ENCODE peak calls at places on chromosomes 7 and 10, in five cellular contexts. Y is mucosa of descending colon, J is ACHN, I is sciatic nerve, A is A673. F is an unnamed sample.

GRCh38 chr10:81820418-81820817 is 54.6 kb upstream of the NRG3 start:
- DNase-seq in Y (no peak), J (peak), I (no peak), A (no peak), F (peak)

GRCh38 chr7:120675076-120675475 is 182.9 kb downstream of the TSPAN12 start:
- DNase-seq in Y (no peak), J (no peak), I (no peak), A (no peak), F (no peak)

GRCh38 chr10:3548702-3549101 is 236.3 kb downstream of the KLF6 start:
- DNase-seq in Y (no peak), J (no peak), I (no peak), A (no peak), F (no peak)

GRCh38 chr7:126185959-126186580 is 1066.7 kb downstream of the GRM8 start:
- DNase-seq in Y (no peak), J (no peak), I (no peak), A (peak), F (no peak)

GRCh38 chr10:118031351-118032075 is 15.2 kb downstream of the RAB11FIP2 start:
- DNase-seq in Y (no peak), J (no peak), I (no peak), A (no peak), F (no peak)

GRCh38 chr10:80480852-80481251 is 26.7 kb downstream of the TSPAN14 start:
- DNase-seq in Y (no peak), J (no peak), I (peak), A (no peak), F (no peak)

GRCh38 chr10:114115661-114116060 is 58.3 kb downstream of the CCDC186 start:
- DNase-seq in Y (no peak), J (no peak), I (no peak), A (no peak), F (no peak)

GRCh38 chr10:73931767-73932624 is 21.1 kb downstream of the PLAU start:
- DNase-seq in Y (no peak), J (no peak), I (no peak), A (no peak), F (no peak)

GRCh38 chr7:55018361-55019328 is at the start of gene EGFR:
- DNase-seq in Y (peak), J (peak), I (peak), A (peak), F (no peak)

GRCh38 chr7:105674200-105675030 is 93.1 kb upstream of the EFCAB10 start:
- DNase-seq in Y (no peak), J (no peak), I (no peak), A (no peak), F (no peak)

GRCh38 chr10:123945506-123945905 is 53.9 kb upstream of the CPXM2 start:
- DNase-seq in Y (no peak), J (peak), I (no peak), A (peak), F (no peak)

GRCh38 chr10:95759233-95759826 is 3.4 kb downstream of the ENTPD1 start:
- DNase-seq in Y (no peak), J (no peak), I (no peak), A (no peak), F (no peak)